ENCODE peak calls at places on chromosomes 12 and 14, in seven cellular contexts. V is mammary epithelial cell; R is neural progenitor cell; K is GM23338; P is CD8-positive, alpha-beta T cell; M is brain microvascular endothelial cell; O is cardiac muscle cell. B is an unnamed sample.

GRCh38 chr14:45716506-45716905 is 463.5 kb upstream of the MIS18BP1 start:
- DNase-seq in K (peak; percentile 72), M (no peak), R (peak; percentile 65), P (no peak), O (no peak), V (no peak), B (peak; percentile 13)

GRCh38 chr14:64947710-64948611 is 5.4 kb upstream of the GPX2 start:
- DNase-seq in M (no peak), O (no peak), K (no peak), R (no peak), V (no peak), P (no peak), B (no peak)

GRCh38 chr14:24058260-24058950 is 6.6 kb downstream of the CARMIL3 start:
- DNase-seq in K (peak; percentile 93), P (peak; percentile 62), V (peak; percentile 50), R (peak; percentile 78), O (peak; percentile 85), M (peak; percentile 74), B (peak; percentile 48)

GRCh38 chr12:11822071-11822818 is 172.8 kb downstream of the ETV6 start:
- DNase-seq in V (peak; percentile 73), P (no peak), M (peak; percentile 69), R (peak; percentile 74), O (no peak), K (no peak), B (peak; percentile 58)

GRCh38 chr12:34371050-34371449 is 348.8 kb downstream of the ALG10 start:
- DNase-seq in V (no peak), P (no peak), K (no peak), O (no peak), R (no peak), M (no peak), B (no peak)

GRCh38 chr12:7450667-7451066 is 6.7 kb upstream of the CD163L1 start:
- DNase-seq in P (no peak), R (no peak), V (no peak), M (no peak), O (no peak), K (peak; percentile 11), B (no peak)

GRCh38 chr12:124654666-124655316 is 87.4 kb upstream of the NCOR2 start:
- DNase-seq in M (no peak), R (no peak), P (no peak), K (no peak), V (no peak), O (no peak), B (no peak)

GRCh38 chr12:2256453-2256852 is 203.7 kb downstream of the CACNA1C start:
- DNase-seq in O (no peak), P (no peak), M (peak; percentile 74), R (no peak), V (no peak), K (no peak), B (peak; percentile 43)

GRCh38 chr12:46895726-46896125 is 69.9 kb upstream of the SLC38A4 start:
- DNase-seq in V (no peak), R (no peak), O (no peak), P (no peak), M (no peak), K (no peak), B (no peak)

GRCh38 chr14:34678306-34678705 is 36.1 kb downstream of the CFL2 start:
- DNase-seq in M (peak; percentile 33), K (no peak), V (peak; percentile 42), P (no peak), R (no peak), O (no peak), B (peak; percentile 20)

GRCh38 chr12:80821513-80822000 is 104.8 kb downstream of the MYF5 start:
- DNase-seq in R (peak; percentile 76), O (peak; percentile 20), K (peak; percentile 42), M (no peak), V (no peak), P (no peak), B (no peak)

GRCh38 chr12:89576572-89577220 is 50.8 kb upstream of the POC1B start:
- DNase-seq in M (no peak), O (no peak), V (no peak), R (no peak), K (no peak), P (no peak), B (no peak)

GRCh38 chr14:105502446-105503295 is 11.6 kb downstream of the TEDC1 start:
- DNase-seq in K (no peak), O (no peak), P (no peak), R (no peak), M (no peak), V (no peak), B (no peak)

GRCh38 chr14:78240567-78240966 is 70.4 kb downstream of the NRXN3 start:
- DNase-seq in K (no peak), V (no peak), O (no peak), M (no peak), R (no peak), P (no peak), B (no peak)

GRCh38 chr12:51265024-51265423 is 5.2 kb downstream of the SMAGP start:
- DNase-seq in O (no peak), R (no peak), P (no peak), V (no peak), M (no peak), K (no peak), B (no peak)

GRCh38 chr14:76006253-76006652 is 20.7 kb downstream of the IFT43 start:
- DNase-seq in V (no peak), M (no peak), K (no peak), P (no peak), R (no peak), O (no peak), B (no peak)

DNA sequence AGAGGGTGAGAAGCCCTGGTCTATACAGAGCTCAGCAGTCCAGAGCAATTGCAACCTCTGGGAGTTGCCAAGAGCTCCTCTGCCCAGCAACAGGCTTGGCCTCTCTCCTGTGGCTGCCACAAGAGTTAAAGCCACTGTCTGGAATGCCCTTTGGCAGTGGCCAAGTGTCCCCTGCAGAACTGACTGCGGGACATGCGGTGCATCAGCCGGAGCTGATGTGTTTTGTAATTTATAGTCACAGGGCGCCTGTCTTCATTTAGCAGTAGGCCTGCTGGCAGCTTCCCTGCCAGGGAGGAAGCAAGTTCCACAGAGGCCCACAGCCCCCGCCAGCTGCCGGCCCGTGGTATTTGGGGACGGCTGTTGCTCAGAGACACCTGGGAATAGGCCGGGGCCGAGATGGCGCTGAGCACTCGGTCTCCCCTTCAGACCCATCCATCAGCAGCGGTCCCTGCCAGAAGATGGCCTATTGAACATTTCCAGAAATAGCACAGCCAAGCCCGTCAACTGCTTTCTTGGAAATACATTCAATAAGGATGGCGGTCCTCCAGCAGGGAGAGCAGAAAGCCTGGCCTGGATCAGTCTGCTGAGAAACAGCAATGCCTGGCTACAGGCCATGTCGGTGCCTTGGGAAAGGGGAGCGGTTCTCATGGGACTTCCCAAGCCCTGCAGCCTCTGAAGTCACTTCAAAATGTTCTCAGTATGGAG is 217.4 kb downstream of the CRADD start:
- DNase-seq in P (no peak), O (peak; percentile 69), K (no peak), V (no peak), M (peak; percentile 24), R (no peak), B (peak; percentile 66)
- TF ChIP-seq CTCF in P (no peak), O (no peak), K (no peak), V (no peak), M (no peak), R (no peak), B (no peak)

GRCh38 chr14:100295376-100296105 is 10.7 kb downstream of the SLC25A29 start:
- DNase-seq in V (no peak), M (no peak), R (no peak), O (no peak), P (no peak), K (no peak), B (no peak)

GRCh38 chr14:100294213-100294962 is 11.9 kb downstream of the SLC25A29 start:
- DNase-seq in K (no peak), M (no peak), V (no peak), P (no peak), R (no peak), O (no peak), B (no peak)

GRCh38 chr14:100293497-100294212 is 12.6 kb downstream of the SLC25A29 start:
- DNase-seq in O (no peak), K (no peak), R (no peak), P (no peak), M (no peak), V (no peak), B (no peak)

GRCh38 chr14:100296106-100296651 is 10.1 kb downstream of the SLC25A29 start:
- DNase-seq in R (no peak), K (no peak), M (no peak), P (no peak), O (no peak), V (no peak), B (no peak)

GRCh38 chr14:100294963-100295330 is 11.3 kb downstream of the SLC25A29 start:
- DNase-seq in K (no peak), M (no peak), P (no peak), V (no peak), O (no peak), R (no peak), B (no peak)
- H3K4me3 ChIP-seq in K (no peak overlapping the region), M (no peak overlapping the region), P (no peak overlapping the region), V (no peak overlapping the region), O (no peak overlapping the region), R (no peak overlapping the region), B (no peak overlapping the region)

DNA sequence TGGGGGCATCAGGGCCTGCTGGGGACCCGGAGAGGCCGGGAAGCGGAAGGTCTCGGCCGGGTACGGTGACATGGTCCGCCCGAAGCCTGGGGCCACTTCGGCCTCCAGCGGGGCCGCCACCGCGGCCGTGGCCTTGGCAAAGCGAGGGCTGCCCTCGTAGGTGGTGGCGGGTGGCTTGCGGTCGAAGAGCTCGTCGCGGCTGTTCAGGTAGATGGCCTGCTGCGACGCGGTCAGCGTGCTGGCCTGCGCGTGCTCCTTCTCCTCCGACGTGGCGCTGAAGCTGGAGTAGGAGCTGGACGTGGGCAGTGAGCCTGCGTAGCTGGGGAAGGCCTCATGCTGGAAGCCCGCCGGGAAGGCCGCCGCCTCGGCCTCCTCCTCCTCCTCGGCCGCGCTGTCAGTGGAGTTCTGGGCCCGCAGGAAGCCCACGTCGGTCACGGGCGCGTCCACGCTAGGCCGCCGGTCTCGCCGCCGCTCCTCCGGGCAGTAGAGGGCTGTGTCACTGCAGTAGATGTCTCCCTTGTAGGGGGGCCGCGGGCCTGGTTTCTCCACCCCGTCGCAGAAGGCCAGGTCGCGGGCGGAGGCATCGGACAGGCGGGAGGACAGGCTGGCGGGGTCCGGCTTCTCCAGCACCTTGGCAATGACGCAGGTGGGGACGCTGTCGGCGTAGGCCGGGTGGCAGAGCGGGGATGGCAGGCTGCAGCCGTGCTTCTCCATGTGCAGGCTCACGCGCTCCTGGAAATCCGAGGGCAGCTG is 48.5 kb downstream of the BEGAIN start:
- DNase-seq in R (no peak), V (no peak), M (no peak), K (no peak), P (no peak), O (no peak), B (no peak)
- TF ChIP-seq CTCF in R (no peak), V (no peak), M (no peak), K (no peak), P (no peak), O (no peak), B (no peak)

DNA sequence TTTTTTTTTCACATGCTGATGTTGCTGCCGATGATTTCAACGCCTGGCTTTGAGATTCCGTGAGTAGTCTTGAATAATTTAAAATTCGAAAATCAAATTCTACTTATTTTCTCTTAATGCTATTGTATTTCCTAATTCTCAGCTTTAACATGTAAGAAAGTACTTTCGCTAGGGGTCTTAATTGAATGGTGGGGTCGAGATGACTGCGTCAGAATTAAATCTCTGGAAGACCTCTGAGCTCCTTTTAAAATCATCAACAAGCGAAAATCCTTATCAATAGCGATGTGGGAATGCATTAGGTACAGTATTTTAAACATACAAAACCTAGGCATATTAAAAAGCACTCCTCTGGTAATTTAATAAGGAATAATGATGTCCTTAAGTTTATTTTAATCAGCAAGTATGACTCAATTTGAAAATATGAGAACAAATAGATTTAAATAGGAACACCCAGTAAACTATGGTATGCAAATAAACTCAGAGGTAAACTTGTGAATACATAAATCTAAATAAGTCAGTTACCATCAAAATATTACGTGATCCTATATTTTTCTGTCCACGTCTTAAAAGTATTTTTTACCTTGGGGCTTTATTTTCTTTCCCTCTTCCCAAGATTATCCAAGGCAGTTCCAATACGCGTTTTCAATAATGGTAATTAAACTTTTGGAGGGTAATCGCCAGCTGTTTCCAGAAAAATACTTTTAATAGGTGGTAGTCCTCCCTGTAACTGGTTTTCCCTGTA is 1.4 kb downstream of the FOXA1 start:
- DNase-seq in P (no peak), V (no peak), M (no peak), O (no peak), K (no peak), R (no peak), B (no peak)
- H3K4me3 ChIP-seq in P (no peak overlapping the region), V (no peak overlapping the region), M (no peak overlapping the region), O (no peak overlapping the region), K (peak overlapping the region; percentile 50), R (no peak overlapping the region), B (no peak overlapping the region)

B was measured in foreskin fibroblast.